ENCODE peak calls at places on chromosomes 6 and 20, in nine cellular contexts. W is NCI-H1105; Y is AG04450; H is aorta; C is stimulated activated CD8-positive, alpha-beta memory T cell treated with anti-CD3 and anti-CD28 coated beads, Interleukin-7, amount 100 ng/mL, for 1 hour; S is T follicular helper cell; D is LoVo; B is MM.1S; I is stimulated activated effector memory CD8-positive, alpha-beta T cell treated with anti-CD3 and anti-CD28 coated beads, Interleukin-12 subunit alpha, Interleukin-12 subunit beta, amount 100 ng/mL, for 72 hours. L is an unnamed sample.

GRCh38 chr6:18280084-18280483 is 15.8 kb upstream of the DEK start:
- DNase-seq in W (peak), Y (no peak), H (no peak), C (no peak), S (no peak), D (no peak), B (no peak), I (no peak), L (no peak)

GRCh38 chr20:3472105-3472504 is 1.3 kb downstream of the ATRN start:
- DNase-seq in W (no peak), Y (no peak), H (no peak), C (no peak), S (no peak), D (no peak), B (no peak), I (no peak), L (no peak)

GRCh38 chr6:38034269-38034914 is 214.9 kb downstream of the ZFAND3 start:
- DNase-seq in W (no peak), Y (peak), H (no peak), C (no peak), S (no peak), D (no peak), B (peak), I (no peak), L (no peak)

GRCh38 chr20:57124800-57125399 is 141.5 kb downstream of the BMP7 start:
- DNase-seq in W (no peak), Y (no peak), H (no peak), C (no peak), S (no peak), D (no peak), B (peak), I (no peak), L (no peak)

GRCh38 chr6:15305909-15306308 is 60.0 kb downstream of the JARID2 start:
- DNase-seq in W (no peak), Y (no peak), H (no peak), C (no peak), S (no peak), D (no peak), B (no peak), I (no peak), L (no peak)

GRCh38 chr6:117232191-117232590 is 33.2 kb upstream of the VGLL2 start:
- DNase-seq in W (no peak), Y (no peak), H (no peak), C (no peak), S (no peak), D (no peak), B (no peak), I (no peak), L (no peak)

GRCh38 chr6:98044168-98044567 is 761.2 kb upstream of the MMS22L start:
- DNase-seq in W (peak), Y (no peak), H (no peak), C (no peak), S (no peak), D (no peak), B (no peak), I (no peak), L (no peak)

GRCh38 chr6:167649486-167649885 is 177.2 kb upstream of the AFDN start:
- DNase-seq in W (no peak), Y (no peak), H (no peak), C (no peak), S (no peak), D (no peak), B (no peak), I (no peak), L (peak)

GRCh38 chr20:50285376-50286173 is 94.9 kb downstream of the CEBPB start:
- DNase-seq in W (no peak), Y (no peak), H (no peak), C (no peak), S (no peak), D (peak), B (no peak), I (peak), L (no peak)

GRCh38 chr20:38249536-38250310 is 10.8 kb downstream of the KIAA1755 start:
- DNase-seq in W (no peak), Y (no peak), H (no peak), C (no peak), S (no peak), D (no peak), B (no peak), I (no peak), L (no peak)

GRCh38 chr6:52162940-52163908 is 23.0 kb upstream of the IL17A start:
- DNase-seq in W (peak), Y (peak), H (no peak), C (no peak), S (no peak), D (peak), B (peak), I (peak), L (no peak)

GRCh38 chr20:16158090-16158975 is 414.9 kb downstream of the KIF16B start:
- DNase-seq in W (no peak), Y (no peak), H (no peak), C (no peak), S (no peak), D (no peak), B (no peak), I (no peak), L (no peak)

GRCh38 chr20:17650301-17650761 is 31.7 kb downstream of the RRBP1 start:
- DNase-seq in W (no peak), Y (no peak), H (peak), C (no peak), S (no peak), D (no peak), B (no peak), I (no peak), L (no peak)

GRCh38 chr6:149233056-149233715 is 84.3 kb upstream of the TAB2 start:
- DNase-seq in W (no peak), Y (peak), H (no peak), C (no peak), S (no peak), D (peak), B (no peak), I (peak), L (no peak)

GRCh38 chr6:43181942-43182860 is at the start of gene CUL9:
- DNase-seq in W (peak), Y (no peak), H (peak), C (peak), S (peak), D (peak), B (peak), I (peak), L (peak)

GRCh38 chr20:1935696-1936366 is 40.6 kb downstream of the SIRPA start:
- DNase-seq in W (peak), Y (no peak), H (no peak), C (no peak), S (no peak), D (no peak), B (no peak), I (no peak), L (peak)

GRCh38 chr6:136070815-136071214 is 179.3 kb downstream of the MTFR2 start:
- DNase-seq in W (no peak), Y (no peak), H (no peak), C (no peak), S (no peak), D (no peak), B (no peak), I (no peak), L (no peak)

GRCh38 chr6:112409311-112409710 is 62.2 kb downstream of the RFPL4B start:
- DNase-seq in W (no peak), Y (no peak), H (no peak), C (no peak), S (no peak), D (no peak), B (no peak), I (no peak), L (no peak)

L was measured in suprapubic skin.